ENCODE peak calls at places on chromosomes 7 and 10, in seven cellular contexts. K is testis, B is prostate gland, W is body of pancreas, I is Panc1, X is IMR-90, G is foreskin keratinocyte. R is an unnamed sample.

GRCh38 chr10:86651631-86652331 is 2.6 kb upstream of the OPN4 start:
- DNase-seq in X (no peak), B (no peak), G (no peak), I (no peak), W (no peak), K (no peak), R (no peak)

GRCh38 chr7:133987582-133987981 is 139.6 kb upstream of the LRGUK start:
- DNase-seq in G (no peak), K (no peak), I (no peak), W (no peak), X (no peak), B (no peak), R (no peak)

GRCh38 chr7:158730383-158731055 is 25.9 kb upstream of the NCAPG2 start:
- DNase-seq in G (no peak), I (no peak), B (no peak), X (peak), K (no peak), W (no peak), R (no peak)

GRCh38 chr10:86716466-86716865 is 40.0 kb upstream of the BMPR1A start:
- DNase-seq in X (no peak), K (no peak), G (no peak), B (no peak), W (no peak), I (no peak), R (no peak)

GRCh38 chr10:33136271-33136670 is 178.2 kb upstream of the ITGB1 start:
- DNase-seq in G (peak), B (no peak), W (no peak), X (peak), K (no peak), I (no peak), R (no peak)

GRCh38 chr7:117061751-117062150 is 108.5 kb downstream of the ST7 start:
- DNase-seq in X (peak), K (no peak), G (no peak), B (no peak), I (no peak), W (no peak), R (no peak)

GRCh38 chr7:128352138-128352537 is 8.4 kb upstream of the RBM28 start:
- DNase-seq in K (peak), X (peak), W (peak), I (no peak), B (no peak), G (no peak), R (no peak)

GRCh38 chr7:131090866-131091692 is 236.6 kb upstream of the MKLN1 start:
- DNase-seq in G (no peak), X (no peak), K (no peak), B (no peak), I (no peak), W (no peak), R (no peak)

GRCh38 chr7:7719235-7719634 is 828 bp upstream of the RPA3 start:
- DNase-seq in B (peak), X (peak), I (peak), G (peak), W (peak), K (no peak), R (peak)

GRCh38 chr7:130242198-130243014 is 24.3 kb upstream of the CPA2 start:
- DNase-seq in W (peak), K (peak), I (peak), B (peak), G (peak), X (peak), R (peak)

GRCh38 chr10:87660484-87661133 is 931 bp downstream of the PAPSS2 start:
- DNase-seq in I (no peak), K (peak), W (peak), X (peak), B (no peak), G (no peak), R (peak)

GRCh38 chr10:103416436-103417147 is 20.2 kb downstream of the PDCD11 start:
- DNase-seq in B (peak), G (no peak), X (peak), K (peak), W (peak), I (peak), R (peak)

GRCh38 chr10:30645340-30645827 is 15.8 kb upstream of the LYZL2 start:
- DNase-seq in G (no peak), I (no peak), K (peak), B (no peak), X (peak), W (peak), R (no peak)

GRCh38 chr7:146285418-146285817 is 168.8 kb downstream of the CNTNAP2 start:
- DNase-seq in B (no peak), I (no peak), W (no peak), X (no peak), G (no peak), K (no peak), R (no peak)

GRCh38 chr7:18894155-18894554 is 223.3 kb downstream of the TWIST1 start:
- DNase-seq in X (no peak), I (no peak), W (no peak), G (no peak), B (no peak), K (no peak), R (no peak)
- TF ChIP-seq CTCF in X (no peak), I (peak), W (no peak), G (peak), B (no peak), K (no peak), R (no peak)

GRCh38 chr10:118763202-118763988 is 8.6 kb upstream of the CACUL1 start:
- DNase-seq in K (no peak), I (no peak), W (no peak), X (no peak), G (no peak), B (no peak), R (no peak)
- H3K27ac ChIP-seq in K (no peak), I (no peak), W (no peak), X (no peak), G (no peak), B (no peak), R (no peak)

DNA sequence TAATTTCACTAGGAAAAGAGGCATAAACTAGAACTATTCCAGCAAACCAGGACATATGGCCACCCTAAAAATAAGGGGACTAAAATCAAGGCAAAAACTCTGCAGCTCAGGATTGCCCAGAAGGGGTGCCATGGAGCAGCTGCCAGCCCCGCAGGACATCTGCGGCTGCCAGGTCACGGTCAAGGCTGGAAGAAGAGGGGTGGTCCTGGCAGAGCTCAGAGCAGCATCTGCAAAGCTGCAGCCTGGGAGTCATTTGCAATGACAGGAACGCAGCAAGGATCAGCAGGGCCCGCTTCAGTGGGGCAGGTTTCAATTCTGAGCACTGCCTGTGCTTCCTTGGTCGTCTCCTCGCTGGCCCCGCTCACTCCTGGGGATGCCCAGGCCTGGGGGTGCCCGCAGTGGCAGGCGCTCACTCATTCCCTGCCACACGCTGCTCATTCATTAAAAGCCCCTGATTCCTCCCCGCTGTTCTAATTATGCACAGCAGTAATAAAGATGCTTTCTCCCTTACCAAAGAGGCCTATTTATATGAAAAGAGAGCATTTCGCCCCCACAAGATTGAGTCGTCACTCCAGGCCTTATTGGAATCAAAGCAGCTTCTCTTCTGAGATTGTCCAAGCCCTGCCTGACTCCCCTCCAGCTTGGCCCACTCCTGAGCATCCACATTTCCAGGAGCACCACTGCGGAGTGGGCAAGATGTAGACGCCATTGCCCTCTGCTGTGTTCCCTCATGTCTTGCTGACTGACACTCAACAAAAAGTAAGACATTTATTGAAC is 4.6 kb downstream of the HSPA12A start:
- DNase-seq in I (no peak), G (no peak), X (no peak), K (no peak), B (no peak), W (no peak), R (no peak)
- TF ChIP-seq CTCF in I (no peak), G (peak), X (peak), K (no peak), B (no peak), W (no peak), R (no peak)

GRCh38 chr10:13649844-13650520 is 63.2 kb downstream of the PRPF18 start:
- DNase-seq in K (no peak), G (no peak), W (no peak), B (no peak), X (no peak), I (no peak), R (no peak)

GRCh38 chr10:13651969-13652720 is 65.4 kb downstream of the PRPF18 start:
- DNase-seq in B (no peak), I (no peak), K (no peak), G (peak), X (no peak), W (no peak), R (no peak)

GRCh38 chr10:13650961-13651360 is 64.2 kb downstream of the PRPF18 start:
- DNase-seq in B (no peak), W (no peak), I (no peak), G (no peak), X (no peak), K (no peak), R (no peak)

GRCh38 chr10:13644866-13645265 is 58.1 kb downstream of the PRPF18 start:
- DNase-seq in X (no peak), B (no peak), K (no peak), G (no peak), I (no peak), W (no peak), R (no peak)

GRCh38 chr10:13648425-13648824 is 61.7 kb downstream of the PRPF18 start:
- DNase-seq in B (no peak), G (no peak), X (no peak), I (no peak), K (no peak), W (no peak), R (no peak)
- H3K27ac ChIP-seq in B (no peak), G (no peak), X (no peak), I (no peak), K (no peak), W (no peak), R (no peak)

GRCh38 chr10:21677551-21677950 is 143.5 kb downstream of the MLLT10 start:
- DNase-seq in K (no peak), W (no peak), G (no peak), X (no peak), B (no peak), I (no peak), R (no peak)

GRCh38 chr10:21681156-21681555 is 147.1 kb downstream of the MLLT10 start:
- DNase-seq in G (peak), W (no peak), B (no peak), X (no peak), K (no peak), I (no peak), R (no peak)

GRCh38 chr10:21670391-21670790 is 136.4 kb downstream of the MLLT10 start:
- DNase-seq in K (no peak), G (no peak), I (no peak), B (no peak), X (no peak), W (no peak), R (no peak)

GRCh38 chr10:21673668-21674067 is 139.6 kb downstream of the MLLT10 start:
- DNase-seq in W (no peak), B (no peak), G (no peak), X (no peak), I (no peak), K (no peak), R (no peak)

DNA sequence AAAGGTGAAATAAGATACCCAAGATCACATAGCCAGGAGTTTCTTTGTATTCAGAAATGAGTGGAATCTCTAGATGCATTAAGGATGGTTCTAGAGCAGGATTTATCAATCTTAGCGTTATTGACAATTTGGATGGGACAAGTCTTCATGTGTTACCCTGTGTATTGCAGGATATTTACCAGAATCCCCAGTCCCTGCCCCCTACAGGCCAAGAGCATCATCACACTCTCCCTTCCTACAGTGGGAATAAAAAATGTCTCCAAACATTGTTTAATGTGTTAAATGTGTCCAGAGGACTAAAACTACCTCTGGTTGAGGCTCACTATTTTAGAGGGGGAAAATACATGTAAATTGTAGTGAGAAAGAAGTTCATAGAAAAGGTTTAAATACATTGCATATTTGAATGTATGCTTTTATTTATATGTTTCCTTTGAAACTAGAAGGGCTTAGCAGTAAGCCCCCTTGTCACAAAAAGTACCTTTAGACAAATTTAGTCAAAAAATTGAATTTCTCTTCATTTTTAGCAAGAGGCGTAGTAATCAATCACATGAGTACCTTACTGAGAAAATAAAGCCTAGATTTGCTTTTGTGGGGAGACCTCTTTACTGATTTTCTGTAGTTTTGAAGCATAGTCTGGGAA is 141.2 kb downstream of the MLLT10 start:
- DNase-seq in G (no peak), I (peak), B (no peak), K (no peak), X (peak), W (peak), R (peak)
- TF ChIP-seq CTCF in G (peak), I (peak), B (peak), K (peak), X (peak), W (peak), R (peak)

GRCh38 chr10:85137253-85137652 is 808.9 kb downstream of the CCSER2 start:
- DNase-seq in B (no peak), W (no peak), I (no peak), K (no peak), X (no peak), G (no peak), R (no peak)

GRCh38 chr10:85138046-85138445 is 809.7 kb downstream of the CCSER2 start:
- DNase-seq in G (no peak), B (no peak), X (no peak), I (no peak), W (no peak), K (no peak), R (no peak)

GRCh38 chr10:85139124-85139523 is 810.7 kb downstream of the CCSER2 start:
- DNase-seq in G (no peak), I (no peak), B (no peak), K (no peak), W (peak), X (no peak), R (no peak)
- H3K27ac ChIP-seq in G (no peak), I (no peak), B (no peak), K (no peak), W (no peak), X (no peak), R (no peak)

GRCh38 chr7:126302639-126303038 is 950.1 kb downstream of the GRM8 start:
- DNase-seq in I (no peak), G (no peak), X (no peak), K (no peak), B (no peak), W (no peak), R (no peak)
- TF ChIP-seq CTCF in I (no peak), G (peak), X (no peak), K (peak), B (no peak), W (no peak), R (no peak)

GRCh38 chr10:114684085-114684821 is 26.2 kb upstream of the ABLIM1 start:
- DNase-seq in K (no peak), I (no peak), G (no peak), W (peak), B (no peak), X (peak), R (peak)
- H3K27ac ChIP-seq in K (no peak), I (peak), G (no peak), W (peak), B (peak), X (peak), R (peak)